ENCODE peak calls at places on chromosomes 4 and X, in six cellular contexts. One of them, this sample, is unnamed.

GRCh38 chr4:78250500-78250899 is 193.4 kb downstream of the FRAS1 start:
- DNase-seq in fibroblast of mammary gland: no peak
- DNase-seq in stimulated activated CD4-positive, alpha-beta T cell treated with anti-CD3 and anti-CD28 coated beads, Interleukin-2, amount 100 ng/mL, for 48 hours: no peak
- DNase-seq in stimulated activated CD8-positive, alpha-beta memory T cell treated with anti-CD3 and anti-CD28 coated beads, Interleukin-15, amount 100 ng/mL, for 24 hours: no peak
- DNase-seq in Right ventricle myocardium inferior: no peak
- DNase-seq in COR-L47: no peak
- DNase-seq in this sample: peak

GRCh38 chr4:158484173-158484885 is 37.4 kb upstream of the RXFP1 start:
- DNase-seq in COR-L47: no peak
- DNase-seq in stimulated activated CD4-positive, alpha-beta T cell treated with anti-CD3 and anti-CD28 coated beads, Interleukin-2, amount 100 ng/mL, for 48 hours: no peak
- DNase-seq in Right ventricle myocardium inferior: no peak
- DNase-seq in fibroblast of mammary gland: peak
- DNase-seq in stimulated activated CD8-positive, alpha-beta memory T cell treated with anti-CD3 and anti-CD28 coated beads, Interleukin-15, amount 100 ng/mL, for 24 hours: no peak
- DNase-seq in this sample: no peak

GRCh38 chr4:27007507-27007906 is 146.9 kb downstream of the STIM2 start:
- DNase-seq in Right ventricle myocardium inferior: no peak
- DNase-seq in fibroblast of mammary gland: peak
- DNase-seq in stimulated activated CD8-positive, alpha-beta memory T cell treated with anti-CD3 and anti-CD28 coated beads, Interleukin-15, amount 100 ng/mL, for 24 hours: no peak
- DNase-seq in COR-L47: no peak
- DNase-seq in stimulated activated CD4-positive, alpha-beta T cell treated with anti-CD3 and anti-CD28 coated beads, Interleukin-2, amount 100 ng/mL, for 48 hours: no peak
- DNase-seq in this sample: no peak

GRCh38 chr4:138727704-138728103 is 287.9 kb upstream of the NOCT start:
- DNase-seq in COR-L47: no peak
- DNase-seq in fibroblast of mammary gland: peak
- DNase-seq in stimulated activated CD4-positive, alpha-beta T cell treated with anti-CD3 and anti-CD28 coated beads, Interleukin-2, amount 100 ng/mL, for 48 hours: no peak
- DNase-seq in Right ventricle myocardium inferior: no peak
- DNase-seq in stimulated activated CD8-positive, alpha-beta memory T cell treated with anti-CD3 and anti-CD28 coated beads, Interleukin-15, amount 100 ng/mL, for 24 hours: no peak
- DNase-seq in this sample: no peak

GRCh38 chrX:39000802-39001201 is 199.5 kb downstream of the MID1IP1 start:
- DNase-seq in fibroblast of mammary gland: peak
- DNase-seq in stimulated activated CD4-positive, alpha-beta T cell treated with anti-CD3 and anti-CD28 coated beads, Interleukin-2, amount 100 ng/mL, for 48 hours: no peak
- DNase-seq in Right ventricle myocardium inferior: no peak
- DNase-seq in stimulated activated CD8-positive, alpha-beta memory T cell treated with anti-CD3 and anti-CD28 coated beads, Interleukin-15, amount 100 ng/mL, for 24 hours: no peak
- DNase-seq in COR-L47: no peak
- DNase-seq in this sample: no peak

GRCh38 chr4:136311774-136312173 is 1220.5 kb downstream of the PCDH18 start:
- DNase-seq in Right ventricle myocardium inferior: no peak
- DNase-seq in stimulated activated CD8-positive, alpha-beta memory T cell treated with anti-CD3 and anti-CD28 coated beads, Interleukin-15, amount 100 ng/mL, for 24 hours: no peak
- DNase-seq in COR-L47: no peak
- DNase-seq in stimulated activated CD4-positive, alpha-beta T cell treated with anti-CD3 and anti-CD28 coated beads, Interleukin-2, amount 100 ng/mL, for 48 hours: no peak
- DNase-seq in fibroblast of mammary gland: no peak
- DNase-seq in this sample: no peak

GRCh38 chr4:88219099-88219498 is 60.7 kb upstream of the ABCG2 start:
- DNase-seq in COR-L47: peak
- DNase-seq in Right ventricle myocardium inferior: no peak
- DNase-seq in fibroblast of mammary gland: peak
- DNase-seq in stimulated activated CD4-positive, alpha-beta T cell treated with anti-CD3 and anti-CD28 coated beads, Interleukin-2, amount 100 ng/mL, for 48 hours: no peak
- DNase-seq in stimulated activated CD8-positive, alpha-beta memory T cell treated with anti-CD3 and anti-CD28 coated beads, Interleukin-15, amount 100 ng/mL, for 24 hours: no peak
- DNase-seq in this sample: peak

GRCh38 chr4:54400188-54400587 is 171.1 kb downstream of the PDGFRA start:
- DNase-seq in stimulated activated CD8-positive, alpha-beta memory T cell treated with anti-CD3 and anti-CD28 coated beads, Interleukin-15, amount 100 ng/mL, for 24 hours: no peak
- DNase-seq in Right ventricle myocardium inferior: no peak
- DNase-seq in stimulated activated CD4-positive, alpha-beta T cell treated with anti-CD3 and anti-CD28 coated beads, Interleukin-2, amount 100 ng/mL, for 48 hours: no peak
- DNase-seq in COR-L47: no peak
- DNase-seq in fibroblast of mammary gland: no peak
- DNase-seq in this sample: no peak

GRCh38 chr4:48109413-48110263 is 24.4 kb downstream of the TXK start:
- DNase-seq in COR-L47: peak
- DNase-seq in stimulated activated CD8-positive, alpha-beta memory T cell treated with anti-CD3 and anti-CD28 coated beads, Interleukin-15, amount 100 ng/mL, for 24 hours: no peak
- DNase-seq in stimulated activated CD4-positive, alpha-beta T cell treated with anti-CD3 and anti-CD28 coated beads, Interleukin-2, amount 100 ng/mL, for 48 hours: no peak
- DNase-seq in Right ventricle myocardium inferior: no peak
- DNase-seq in fibroblast of mammary gland: peak
- DNase-seq in this sample: peak

GRCh38 chrX:107721318-107721717 is 54.3 kb downstream of the TSC22D3 start:
- DNase-seq in COR-L47: no peak
- DNase-seq in stimulated activated CD4-positive, alpha-beta T cell treated with anti-CD3 and anti-CD28 coated beads, Interleukin-2, amount 100 ng/mL, for 48 hours: no peak
- DNase-seq in fibroblast of mammary gland: no peak
- DNase-seq in stimulated activated CD8-positive, alpha-beta memory T cell treated with anti-CD3 and anti-CD28 coated beads, Interleukin-15, amount 100 ng/mL, for 24 hours: no peak
- DNase-seq in Right ventricle myocardium inferior: no peak
- DNase-seq in this sample: no peak

GRCh38 chrX:140504371-140505324 is at the start of gene SOX3:
- DNase-seq in stimulated activated CD8-positive, alpha-beta memory T cell treated with anti-CD3 and anti-CD28 coated beads, Interleukin-15, amount 100 ng/mL, for 24 hours: no peak
- DNase-seq in fibroblast of mammary gland: no peak
- DNase-seq in Right ventricle myocardium inferior: no peak
- DNase-seq in stimulated activated CD4-positive, alpha-beta T cell treated with anti-CD3 and anti-CD28 coated beads, Interleukin-2, amount 100 ng/mL, for 48 hours: no peak
- DNase-seq in COR-L47: no peak
- DNase-seq in this sample: no peak